ENCODE peak calls at places on chromosomes 11 and 22, in five cellular contexts. X is cardiac fibroblast, H is left ventricle myocardium inferior, Y is dorsolateral prefrontal cortex, B is ovary. P is an unnamed sample.

GRCh38 chr11:61037694-61038093 is 64.6 kb upstream of the CD5 start:
- DNase-seq in X (peak; percentile 18), H (peak; percentile 37), Y (peak; percentile 45), B (no peak), P (peak; percentile 36)

GRCh38 chr11:45022294-45023064 is 71.8 kb upstream of the TP53I11 start:
- DNase-seq in X (peak; percentile 53), H (no peak), Y (no peak), B (no peak), P (no peak)

GRCh38 chr11:2529636-2530035 is 84.8 kb downstream of the KCNQ1 start:
- DNase-seq in X (no peak), H (peak; percentile 12), Y (no peak), B (no peak), P (no peak)

GRCh38 chr11:62842171-62842717 is 2.9 kb upstream of the WDR74 start:
- DNase-seq in X (peak; percentile 26), H (peak; percentile 27), Y (no peak), B (peak; percentile 44), P (no peak)

GRCh38 chr11:34405079-34405858 is 33.5 kb upstream of the CAT start:
- DNase-seq in X (peak; percentile 14), H (no peak), Y (no peak), B (no peak), P (peak; percentile 35)

GRCh38 chr11:68942751-68943271 is 38.0 kb downstream of the MRGPRD start:
- DNase-seq in X (peak; percentile 12), H (no peak), Y (no peak), B (no peak), P (no peak)

GRCh38 chr11:125402436-125402835 is 93.6 kb downstream of the FEZ1 start:
- DNase-seq in X (peak; percentile 41), H (no peak), Y (no peak), B (no peak), P (peak; percentile 24)

GRCh38 chr11:82714346-82715174 is 19.1 kb downstream of the FAM181B start:
- DNase-seq in X (no peak), H (no peak), Y (no peak), B (no peak), P (no peak)

GRCh38 chr11:75103380-75104026 is 6.8 kb upstream of the OR2AT4 start:
- DNase-seq in X (peak; percentile 26), H (no peak), Y (no peak), B (no peak), P (peak; percentile 24)

GRCh38 chr22:30253205-30253852 is 6.8 kb upstream of the LIF start:
- DNase-seq in X (peak; percentile 54), H (peak; percentile 78), Y (no peak), B (no peak), P (no peak)

GRCh38 chr22:24426436-24426835 is 963 bp upstream of the ADORA2A start:
- DNase-seq in X (no peak), H (no peak), Y (no peak), B (no peak), P (no peak)
- H3K4me3 ChIP-seq in X (no peak overlapping the region), H (peak overlapping the region; percentile 89), Y (no peak overlapping the region), B (no peak overlapping the region), P (no peak overlapping the region)

GRCh38 chr11:92861641-92862040 is 107.8 kb upstream of the MTNR1B start:
- DNase-seq in X (no peak), H (no peak), Y (no peak), B (no peak), P (no peak)
- TF ChIP-seq CTCF in X (no peak), H (no peak), Y (no peak), B (no peak), P (no peak)

DNA sequence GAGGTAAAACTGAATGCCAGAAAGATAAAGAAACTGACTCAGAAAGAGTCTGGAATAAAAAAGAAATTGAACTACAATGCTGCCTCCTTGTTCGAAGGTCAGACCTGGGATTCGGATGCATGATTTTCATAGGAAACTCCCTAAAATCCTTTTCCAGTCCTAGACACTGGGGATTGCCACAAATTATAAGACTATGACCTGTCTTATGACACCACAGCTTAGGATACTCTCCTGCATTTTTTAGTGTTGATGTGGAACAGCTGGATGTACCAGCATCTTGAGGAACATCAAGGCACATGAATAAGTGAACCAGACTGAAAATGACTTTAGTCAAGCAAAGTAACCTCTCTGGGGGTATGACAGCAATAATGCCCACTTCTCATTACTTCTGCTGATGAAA is 9.0 kb downstream of the KIRREL3 start:
- DNase-seq in X (peak; percentile 12), H (no peak), Y (no peak), B (no peak), P (no peak)
- H3K4me3 ChIP-seq in X (no peak overlapping the region), H (no peak overlapping the region), Y (no peak overlapping the region), B (no peak overlapping the region), P (no peak overlapping the region)

GRCh38 chr22:19895160-19895849 is 40.6 kb upstream of the GNB1L start:
- DNase-seq in X (no peak), H (no peak), Y (no peak), B (no peak), P (no peak)
- TF ChIP-seq CTCF in X (no peak), H (no peak), Y (no peak), B (no peak), P (no peak)

GRCh38 chr22:43015677-43016042 is 711 bp upstream of the PACSIN2 start:
- DNase-seq in X (no peak), H (no peak), Y (no peak), B (no peak), P (no peak)

GRCh38 chr22:43014062-43014875 is 680 bp downstream of the PACSIN2 start:
- DNase-seq in X (peak; percentile 35), H (peak; percentile 37), Y (peak; percentile 40), B (peak; percentile 32), P (peak; percentile 40)

GRCh38 chr22:43014876-43015676 is at the start of gene PACSIN2:
- DNase-seq in X (peak; percentile 99), H (peak; percentile 100), Y (peak; percentile 100), B (peak; percentile 99), P (peak; percentile 98)

GRCh38 chr22:43012390-43012789 is 2.6 kb downstream of the PACSIN2 start:
- DNase-seq in X (no peak), H (no peak), Y (no peak), B (no peak), P (no peak)

GRCh38 chr22:43013355-43014061 is 1.4 kb downstream of the PACSIN2 start:
- DNase-seq in X (peak; percentile 42), H (no peak), Y (peak; percentile 24), B (no peak), P (no peak)
- H3K4me3 ChIP-seq in X (peak overlapping the region; percentile 90), H (peak overlapping the region; percentile 84), Y (peak overlapping the region; percentile 79), B (peak overlapping the region; percentile 62), P (peak overlapping the region; percentile 75)